ENCODE peak calls at places on chromosomes 12 and 14, in eight cellular contexts. Z is RWPE2, V is RCC 7860, M is T47D, Q is GM04503, S is HEK293T, Y is M059J, F is pons. B is an unnamed sample.
A peak's percentile ranks its signal among the peaks of the same experiment; 100 is the strongest.

GRCh38 chr14:23861666-23862065 is 91.9 kb upstream of the DHRS4 start:
- DNase-seq in Z (no peak), V (no peak), M (no peak), Q (no peak), S (no peak), Y (peak; percentile 24), F (no peak), B (no peak)

GRCh38 chr14:75088153-75088552 is 18.7 kb downstream of the ZC2HC1C start:
- DNase-seq in Z (no peak), V (no peak), M (no peak), Q (no peak), S (no peak), Y (no peak), F (no peak), B (no peak)

GRCh38 chr12:62977419-62977818 is 42.5 kb upstream of the PPM1H start:
- DNase-seq in Z (no peak), V (no peak), M (no peak), Q (peak; percentile 3), S (no peak), Y (peak; percentile 48), F (no peak), B (no peak)

GRCh38 chr12:40801861-40802260 is 109.6 kb downstream of the CNTN1 start:
- DNase-seq in Z (no peak), V (no peak), M (no peak), Q (no peak), S (no peak), Y (no peak), F (no peak), B (peak; percentile 65)

GRCh38 chr12:31369712-31370521 is 44.0 kb upstream of the SINHCAF start:
- DNase-seq in Z (no peak), V (no peak), M (no peak), Q (peak; percentile 16), S (peak; percentile 49), Y (no peak), F (no peak), B (no peak)

GRCh38 chr14:67926821-67927220 is 107.2 kb downstream of the RAD51B start:
- DNase-seq in Z (no peak), V (no peak), M (no peak), Q (no peak), S (no peak), Y (no peak), F (no peak), B (no peak)

GRCh38 chr12:95143784-95144205 is 70.4 kb upstream of the NR2C1 start:
- DNase-seq in Z (no peak), V (no peak), M (no peak), Q (no peak), S (no peak), Y (no peak), F (no peak), B (peak; percentile 14)

GRCh38 chr14:99554757-99555531 is 49.1 kb downstream of the CCDC85C start:
- DNase-seq in Z (no peak), V (no peak), M (peak; percentile 55), Q (no peak), S (no peak), Y (no peak), F (no peak), B (no peak)

GRCh38 chr12:79883216-79883615 is 51.7 kb downstream of the PPP1R12A start:
- DNase-seq in Z (no peak), V (peak; percentile 18), M (no peak), Q (no peak), S (no peak), Y (peak; percentile 74), F (no peak), B (no peak)

GRCh38 chr12:129873458-129873857 is 30.4 kb downstream of the TMEM132D start:
- DNase-seq in Z (no peak), V (no peak), M (no peak), Q (no peak), S (no peak), Y (no peak), F (no peak), B (no peak)

GRCh38 chr12:130401703-130402102 is 64.0 kb downstream of the PIWIL1 start:
- DNase-seq in Z (no peak), V (no peak), M (peak; percentile 73), Q (no peak), S (peak; percentile 19), Y (peak; percentile 5), F (peak; percentile 35), B (peak; percentile 16)

GRCh38 chr12:131266591-131267467 is 313.1 kb downstream of the ADGRD1 start:
- DNase-seq in Z (no peak), V (no peak), M (no peak), Q (no peak), S (no peak), Y (no peak), F (no peak), B (no peak)

GRCh38 chr12:78981-79380 is 12.4 kb downstream of the IQSEC3 start:
- DNase-seq in Z (no peak), V (no peak), M (no peak), Q (no peak), S (no peak), Y (no peak), F (no peak), B (no peak)

GRCh38 chr14:76495983-76496382 is 120.0 kb downstream of the ESRRB start:
- DNase-seq in Z (no peak), V (no peak), M (no peak), Q (no peak), S (no peak), Y (no peak), F (no peak), B (no peak)

GRCh38 chr12:122895290-122895689 is 634 bp downstream of the VPS37B start:
- DNase-seq in Z (no peak), V (no peak), M (no peak), Q (no peak), S (no peak), Y (no peak), F (peak; percentile 32), B (no peak)

GRCh38 chr14:55802986-55803431 is 223.0 kb downstream of the KTN1 start:
- DNase-seq in Z (no peak), V (peak; percentile 29), M (no peak), Q (no peak), S (no peak), Y (peak; percentile 85), F (no peak), B (no peak)

GRCh38 chr12:77087427-77087826 is 22.1 kb upstream of the E2F7 start:
- DNase-seq in Z (no peak), V (no peak), M (no peak), Q (peak; percentile 86), S (no peak), Y (peak; percentile 86), F (no peak), B (peak; percentile 35)

GRCh38 chr14:79705126-79705894 is 506.0 kb downstream of the DIO2 start:
- DNase-seq in Z (no peak), V (no peak), M (no peak), Q (no peak), S (no peak), Y (no peak), F (no peak), B (peak; percentile 96)

GRCh38 chr12:91601057-91601456 is 418.4 kb upstream of the DCN start:
- DNase-seq in Z (no peak), V (no peak), M (no peak), Q (no peak), S (no peak), Y (no peak), F (no peak), B (no peak)

GRCh38 chr12:99418379-99418778 is 229.2 kb upstream of the GARIN6 start:
- DNase-seq in Z (no peak), V (no peak), M (no peak), Q (no peak), S (no peak), Y (no peak), F (no peak), B (no peak)

GRCh38 chr12:43453761-43454160 is 98.2 kb downstream of the ADAMTS20 start:
- DNase-seq in Z (no peak), V (no peak), M (no peak), Q (no peak), S (no peak), Y (peak; percentile 67), F (no peak), B (no peak)

GRCh38 chr12:58877243-58877743 is 43.0 kb downstream of the LRIG3 start:
- DNase-seq in Z (peak; percentile 93), V (peak; percentile 98), M (peak; percentile 86), Q (peak; percentile 51), S (no peak), Y (peak; percentile 95), F (no peak), B (no peak)

GRCh38 chr14:21923820-21924219 is 250.2 kb upstream of the OR4E1 start:
- DNase-seq in Z (no peak), V (no peak), M (no peak), Q (no peak), S (no peak), Y (no peak), F (no peak), B (no peak)

B was measured in G401.